ENCODE peak calls at places on chromosomes 12 and 14, in ten cellular contexts. N is psoas muscle; X is left ventricle myocardium inferior; I is effector memory CD4-positive, alpha-beta T cell; H is upper lobe of right lung; P is mammary epithelial cell; T is tibial artery; E is esophagus muscularis mucosa; L is sigmoid colon; B is kidney. Y is an unnamed sample. For H3K4me1, the result is how much of the 10 kb centered on the place peaks cover.

GRCh38 chr12:22100952-22101748 is 55.1 kb downstream of the CMAS start:
- DNase-seq in I (no peak), N (no peak), T (no peak), X (no peak), E (no peak), P (peak), H (no peak), B (no peak), L (no peak), Y (peak)

GRCh38 chr14:31893156-31893813 is 183.8 kb upstream of the ARHGAP5 start:
- DNase-seq in H (no peak), P (peak), I (no peak), B (no peak), E (no peak), N (no peak), T (no peak), L (no peak), X (no peak), Y (no peak)

GRCh38 chr12:108890208-108890607 is 10.3 kb downstream of the DAO start:
- DNase-seq in T (no peak), H (no peak), X (no peak), B (no peak), E (no peak), I (no peak), L (no peak), P (no peak), N (no peak), Y (no peak)

GRCh38 chr12:52013626-52014310 is 7.0 kb downstream of the TAMALIN start:
- DNase-seq in L (no peak), X (no peak), T (no peak), E (no peak), B (no peak), H (no peak), I (no peak), P (no peak), N (no peak), Y (no peak)

GRCh38 chr12:92810370-92810769 is 107.6 kb downstream of the PLEKHG7 start:
- DNase-seq in H (no peak), B (no peak), N (no peak), P (no peak), I (no peak), L (no peak), E (no peak), X (no peak), T (no peak), Y (no peak)

GRCh38 chr12:2439332-2440100 is 355.3 kb upstream of the FKBP4 start:
- DNase-seq in N (no peak), H (no peak), P (no peak), E (no peak), T (no peak), X (peak), L (no peak), I (no peak), B (no peak), Y (no peak)

GRCh38 chr14:63938198-63939005 is 85.6 kb downstream of the SYNE2 start:
- DNase-seq in P (peak), X (no peak), N (no peak), E (no peak), L (no peak), I (no peak), B (peak), H (no peak), T (no peak), Y (no peak)

GRCh38 chr12:12612403-12612802 is 727 bp downstream of the CREBL2 start:
- DNase-seq in P (peak), E (no peak), X (no peak), B (no peak), N (no peak), T (no peak), L (no peak), I (no peak), H (no peak), Y (no peak)

GRCh38 chr14:91374897-91375747 is 42.5 kb downstream of the CCDC88C start:
- DNase-seq in P (no peak), N (no peak), H (no peak), X (no peak), B (no peak), T (no peak), L (no peak), E (no peak), I (peak), Y (no peak)

GRCh38 chr12:107254258-107254856 is 161.0 kb upstream of the CRY1 start:
- DNase-seq in E (no peak), P (no peak), X (no peak), B (no peak), N (no peak), T (no peak), H (no peak), I (no peak), L (no peak), Y (no peak)

GRCh38 chr14:45526715-45527549 is 273.9 kb upstream of the MIS18BP1 start:
- DNase-seq in L (no peak), I (no peak), E (no peak), X (no peak), T (no peak), H (peak), N (no peak), B (no peak), P (peak), Y (no peak)

GRCh38 chr14:34781242-34781641 is 66.8 kb upstream of the CFL2 start:
- DNase-seq in I (no peak), N (no peak), L (no peak), B (no peak), E (no peak), P (peak), X (no peak), H (no peak), T (no peak), Y (no peak)

GRCh38 chr12:32568241-32568640 is 110.9 kb upstream of the DNM1L start:
- DNase-seq in P (peak), E (no peak), L (no peak), I (no peak), B (no peak), N (no peak), T (no peak), H (no peak), X (no peak), Y (no peak)

GRCh38 chr12:52195065-52195730 is 3.4 kb upstream of the KRT80 start:
- DNase-seq in I (no peak), P (no peak), B (no peak), H (no peak), E (no peak), L (no peak), X (no peak), N (no peak), T (no peak), Y (no peak)

GRCh38 chr14:106174206-106174605 is 647.8 kb downstream of the TMEM121 start:
- DNase-seq in P (no peak), L (no peak), X (no peak), N (no peak), B (no peak), H (no peak), I (peak), T (no peak), E (peak), Y (no peak)

GRCh38 chr14:71166434-71166833 is 259.2 kb downstream of the PCNX1 start:
- DNase-seq in B (no peak), I (no peak), T (no peak), P (peak), X (no peak), E (no peak), H (no peak), N (no peak), L (no peak), Y (no peak)

GRCh38 chr14:71647086-71647784 is 285.0 kb upstream of the RGS6 start:
- DNase-seq in T (no peak), E (no peak), H (no peak), P (peak), I (no peak), N (no peak), X (no peak), B (no peak), L (no peak), Y (no peak)

GRCh38 chr14:22448905-22449611 is 140.0 kb downstream of the DAD1 start:
- DNase-seq in L (no peak), H (no peak), T (no peak), E (no peak), B (no peak), P (peak), N (peak), X (no peak), I (no peak), Y (no peak)

GRCh38 chr12:2295941-2296461 is 243.2 kb downstream of the CACNA1C start:
- DNase-seq in H (no peak), B (no peak), P (peak), X (no peak), T (no peak), I (no peak), L (peak), E (no peak), N (no peak), Y (no peak)

DNA sequence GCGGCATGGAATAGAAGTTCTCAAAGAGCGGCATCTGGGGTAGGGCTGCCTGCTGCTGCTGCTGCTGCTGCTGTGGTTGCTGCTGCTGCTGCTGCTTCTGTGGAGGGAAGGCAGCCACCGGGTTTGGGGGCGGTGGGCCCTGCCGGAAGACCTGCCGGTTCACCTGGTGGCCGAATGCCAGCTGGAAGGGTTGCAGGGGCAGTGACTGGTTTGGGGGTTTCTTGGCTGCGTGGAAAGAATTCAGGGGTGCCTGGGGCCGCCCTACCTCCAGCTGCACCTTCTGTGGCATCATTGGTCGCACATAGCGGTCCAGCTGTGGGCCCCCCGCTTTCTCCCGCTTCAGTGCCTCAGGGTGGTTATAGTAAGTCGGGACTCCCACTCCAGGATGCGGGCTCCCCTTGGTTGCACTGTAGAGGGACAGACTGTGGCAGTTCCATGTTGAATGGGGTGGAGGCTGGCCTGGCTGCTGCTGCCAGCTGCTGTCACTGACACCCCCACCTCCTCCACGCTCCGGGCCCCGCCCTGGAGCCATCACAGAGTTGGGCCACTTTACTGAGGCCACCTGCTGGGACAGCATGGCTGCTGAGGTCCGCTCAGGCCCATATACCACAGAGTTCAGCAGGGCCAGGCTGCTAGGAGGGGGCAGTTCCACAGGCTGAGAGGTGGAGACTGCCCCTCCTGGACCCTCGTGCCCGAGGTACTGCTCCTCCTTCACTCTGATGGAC is 25.2 kb upstream of the PNMA1 start:
- DNase-seq in E (no peak), H (no peak), N (no peak), P (no peak), T (no peak), X (no peak), L (peak), I (no peak), B (no peak), Y (no peak)
- H3K27ac ChIP-seq in E (peak), H (peak), N (peak), P (no peak), T (peak), X (peak), L (peak), I (peak), B (peak), Y (peak)

GRCh38 chr12:79920421-79921238 is 14.3 kb downstream of the PPP1R12A start:
- DNase-seq in P (no peak), E (no peak), X (no peak), B (no peak), N (no peak), H (no peak), I (no peak), T (no peak), L (no peak), Y (no peak)

GRCh38 chr12:79925492-79925891 is 9.4 kb downstream of the PPP1R12A start:
- DNase-seq in H (no peak), X (no peak), B (no peak), N (no peak), L (no peak), P (no peak), I (no peak), E (no peak), T (no peak), Y (no peak)

GRCh38 chr12:79921786-79922185 is 13.1 kb downstream of the PPP1R12A start:
- DNase-seq in N (no peak), E (no peak), T (no peak), P (no peak), B (no peak), L (no peak), H (no peak), X (no peak), I (no peak), Y (no peak)

DNA sequence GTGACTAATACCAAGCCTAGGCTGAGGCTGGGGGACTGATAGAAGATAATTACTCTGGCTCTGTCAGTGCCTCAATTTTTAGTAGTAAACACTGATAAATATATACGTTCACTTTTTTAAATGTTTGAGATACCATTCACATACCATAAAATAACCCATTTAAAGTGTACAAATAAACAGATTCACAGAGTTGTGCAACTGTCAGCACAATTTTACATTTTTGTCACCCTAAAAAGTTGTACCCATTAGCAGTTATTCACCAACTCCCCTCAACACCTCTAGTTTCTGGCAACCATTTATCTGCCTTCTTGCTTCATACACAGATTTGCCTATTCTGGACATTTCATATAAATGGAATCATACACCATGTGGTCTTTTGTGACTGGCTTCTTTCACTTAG is 15.1 kb downstream of the PPP1R12A start:
- DNase-seq in N (no peak), T (no peak), L (no peak), P (no peak), I (no peak), H (no peak), B (no peak), X (no peak), E (no peak), Y (no peak)
- H3K4me1 ChIP-seq in N (under half), T (half or more), L (under half), P (under half), I (under half), H (under half), B (under half), X (half or more), E (half or more), Y (under half)

GRCh38 chr14:51978566-51979398 is 10.6 kb upstream of the RTRAF start:
- DNase-seq in N (peak), H (peak), L (peak), I (peak), P (peak), T (peak), X (peak), B (peak), E (peak), Y (peak)

GRCh38 chr14:51981218-51981854 is 8.0 kb upstream of the RTRAF start:
- DNase-seq in P (no peak), I (no peak), E (no peak), B (no peak), L (no peak), N (no peak), H (no peak), T (no peak), X (no peak), Y (no peak)

GRCh38 chr14:51977075-51977474 is 12.3 kb upstream of the RTRAF start:
- DNase-seq in L (no peak), H (no peak), E (no peak), P (no peak), T (no peak), X (no peak), B (no peak), I (no peak), N (no peak), Y (peak)

DNA sequence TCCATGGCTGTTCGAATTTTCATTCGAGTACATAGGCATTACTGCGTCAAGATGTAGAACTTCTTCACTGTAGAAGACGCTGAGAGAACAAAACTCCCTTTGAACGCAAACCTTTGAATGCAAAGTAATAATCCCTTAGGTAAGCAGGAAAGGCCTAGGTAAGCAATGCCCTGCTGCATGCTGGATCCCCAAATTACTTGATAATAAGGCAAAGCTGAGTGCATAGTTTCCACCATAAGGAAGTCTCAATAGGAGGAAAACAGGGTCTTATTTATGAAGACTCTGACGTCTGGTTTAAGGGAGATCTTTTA is 10.0 kb upstream of the RTRAF start:
- DNase-seq in E (no peak), T (no peak), N (no peak), I (no peak), L (no peak), X (no peak), B (no peak), H (no peak), P (no peak), Y (no peak)
- H3K27ac ChIP-seq in E (no peak), T (no peak), N (no peak), I (no peak), L (no peak), X (peak), B (no peak), H (no peak), P (no peak), Y (no peak)

DNA sequence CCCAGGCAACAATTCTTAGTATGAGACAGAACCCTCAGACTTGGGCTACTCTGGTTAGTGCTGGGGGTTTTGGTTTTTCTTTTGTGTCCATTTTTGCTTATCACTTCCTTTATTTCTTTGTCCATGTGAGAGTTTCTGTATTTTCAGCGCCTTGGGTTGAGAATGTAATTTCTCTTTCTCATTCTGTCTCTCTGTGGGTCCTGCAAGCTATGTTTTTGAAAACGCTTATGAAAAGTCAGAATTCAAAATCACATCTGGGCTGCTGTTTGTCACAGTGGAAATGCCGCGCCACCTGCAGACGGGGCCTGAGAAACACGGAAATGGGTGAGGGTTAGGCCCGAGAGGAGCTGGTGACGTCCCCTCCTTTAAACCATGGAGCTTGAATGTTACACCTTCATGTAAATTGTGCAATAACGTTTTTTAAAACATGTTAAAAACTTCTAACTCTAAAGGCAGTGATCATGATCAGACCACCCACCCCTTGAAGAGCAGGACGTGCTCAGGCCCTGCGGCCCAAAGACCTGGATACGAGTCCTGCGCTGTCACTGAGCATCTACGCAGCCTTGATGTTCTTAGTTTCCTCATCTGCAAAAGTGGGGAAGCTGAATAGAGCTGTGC is 26.1 kb downstream of the JDP2 start:
- DNase-seq in B (no peak), L (no peak), I (no peak), E (no peak), T (no peak), H (no peak), P (no peak), X (no peak), N (no peak), Y (no peak)
- H3K4me1 ChIP-seq in B (half or more), L (under half), I (under half), E (half or more), T (half or more), H (half or more), P (under half), X (half or more), N (half or more), Y (half or more)

GRCh38 chr12:49336645-49337584 is at the start of gene C1QL4:
- DNase-seq in B (peak), P (peak), X (peak), I (peak), E (peak), L (peak), H (peak), T (peak), N (peak), Y (peak)

GRCh38 chr12:49335118-49335954 is 1.7 kb downstream of the C1QL4 start:
- DNase-seq in L (peak), B (no peak), I (no peak), X (no peak), E (peak), P (no peak), N (no peak), T (no peak), H (peak), Y (no peak)

GRCh38 chr12:49334226-49334625 is 2.8 kb downstream of the C1QL4 start:
- DNase-seq in B (no peak), X (no peak), P (no peak), I (no peak), T (no peak), L (peak), H (peak), N (no peak), E (no peak), Y (no peak)

GRCh38 chr12:49334681-49335080 is 2.3 kb downstream of the C1QL4 start:
- DNase-seq in H (peak), P (no peak), N (no peak), T (no peak), B (no peak), E (peak), X (no peak), L (peak), I (no peak), Y (no peak)

GRCh38 chr12:49335955-49336644 is 888 bp downstream of the C1QL4 start:
- DNase-seq in I (no peak), P (no peak), B (peak), N (no peak), E (no peak), T (no peak), X (no peak), L (peak), H (no peak), Y (no peak)
- H3K27ac ChIP-seq in I (no peak), P (no peak), B (no peak), N (no peak), E (no peak), T (no peak), X (no peak), L (no peak), H (no peak), Y (no peak)

GRCh38 chr12:55724226-55724939 is 4.2 kb downstream of the RDH5 start:
- DNase-seq in N (peak), L (peak), I (peak), B (peak), T (peak), H (peak), E (no peak), X (peak), P (peak), Y (peak)
- H3K4me1 ChIP-seq in N (half or more), L (under half), I (under half), B (under half), T (half or more), H (half or more), E (half or more), X (half or more), P (under half), Y (under half)

GRCh38 chr14:26281280-26281998 is 316.4 kb downstream of the NOVA1 start:
- DNase-seq in B (no peak), E (no peak), N (no peak), T (no peak), I (no peak), X (no peak), H (no peak), P (peak), L (no peak), Y (no peak)
- H3K27ac ChIP-seq in B (no peak), E (no peak), N (no peak), T (no peak), I (no peak), X (no peak), H (no peak), P (peak), L (no peak), Y (no peak)

DNA sequence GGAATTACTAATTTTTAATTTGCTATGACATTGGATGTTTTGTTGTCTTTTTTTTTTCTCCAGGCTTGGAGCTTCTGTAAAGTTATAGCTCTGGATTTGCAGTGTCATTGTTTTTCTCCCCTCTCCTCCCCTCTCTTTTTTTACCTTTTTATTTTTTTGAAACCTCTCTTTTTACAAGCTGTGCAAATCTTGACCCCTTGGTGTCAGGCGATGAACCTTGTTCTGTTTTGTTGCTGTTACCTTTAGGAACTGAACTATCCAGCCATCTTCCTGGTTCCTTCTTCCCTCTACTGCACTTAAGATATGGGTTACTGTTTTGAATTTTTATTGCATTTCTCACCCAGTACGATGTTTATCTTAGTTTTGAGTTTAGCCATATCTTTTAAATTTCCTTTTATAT is 13.7 kb downstream of the KTN1 start:
- DNase-seq in H (no peak), T (no peak), B (no peak), I (no peak), P (no peak), L (no peak), N (no peak), E (no peak), X (no peak), Y (no peak)
- H3K4me1 ChIP-seq in H (under half), T (under half), B (under half), I (under half), P (under half), L (under half), N (half or more), E (under half), X (half or more), Y (under half)